ENCODE peak calls at places on chromosomes 1 and 21, in six cellular contexts. One of them, this sample, is unnamed.

GRCh38 chr1:224615861-224616760 is at the start of gene CNIH3:
- DNase-seq in AG04450: no peak
- DNase-seq in RWPE2: no peak
- DNase-seq in astrocyte of the spinal cord: peak
- DNase-seq in stomach: peak
- DNase-seq in BJ: no peak
- DNase-seq in this sample: peak

GRCh38 chr21:45747233-45747766 is 103.8 kb downstream of the PCBP3 start:
- DNase-seq in BJ: no peak
- DNase-seq in AG04450: no peak
- DNase-seq in RWPE2: no peak
- DNase-seq in astrocyte of the spinal cord: no peak
- DNase-seq in stomach: no peak
- DNase-seq in this sample: no peak

GRCh38 chr1:113479713-113480676 is 89.7 kb downstream of the MAGI3 start:
- DNase-seq in astrocyte of the spinal cord: peak
- DNase-seq in RWPE2: no peak
- DNase-seq in BJ: no peak
- DNase-seq in AG04450: no peak
- DNase-seq in stomach: no peak
- DNase-seq in this sample: no peak

GRCh38 chr1:109757936-109758786 is 5.6 kb downstream of the EPS8L3 start:
- DNase-seq in AG04450: no peak
- DNase-seq in BJ: no peak
- DNase-seq in RWPE2: peak
- DNase-seq in astrocyte of the spinal cord: no peak
- DNase-seq in stomach: no peak
- DNase-seq in this sample: no peak

GRCh38 chr1:155835548-155835947 is 21.5 kb downstream of the GON4L start:
- DNase-seq in AG04450: no peak
- DNase-seq in astrocyte of the spinal cord: no peak
- DNase-seq in RWPE2: no peak
- DNase-seq in stomach: no peak
- DNase-seq in BJ: no peak
- DNase-seq in this sample: no peak

GRCh38 chr1:215376544-215377264 is 190.4 kb upstream of the KCTD3 start:
- DNase-seq in astrocyte of the spinal cord: peak
- DNase-seq in AG04450: no peak
- DNase-seq in RWPE2: no peak
- DNase-seq in BJ: no peak
- DNase-seq in stomach: no peak
- DNase-seq in this sample: no peak

GRCh38 chr1:201184307-201184706 is 6.3 kb upstream of the IGFN1 start:
- DNase-seq in BJ: no peak
- DNase-seq in AG04450: no peak
- DNase-seq in RWPE2: no peak
- DNase-seq in stomach: no peak
- DNase-seq in astrocyte of the spinal cord: no peak
- DNase-seq in this sample: peak

GRCh38 chr1:28248273-28249012 is 10.9 kb upstream of the SESN2 start:
- DNase-seq in AG04450: peak
- DNase-seq in astrocyte of the spinal cord: peak
- DNase-seq in RWPE2: no peak
- DNase-seq in BJ: no peak
- DNase-seq in stomach: peak
- DNase-seq in this sample: peak

GRCh38 chr1:91876040-91876470 is 9.9 kb downstream of the TGFBR3 start:
- DNase-seq in astrocyte of the spinal cord: no peak
- DNase-seq in stomach: no peak
- DNase-seq in RWPE2: no peak
- DNase-seq in AG04450: no peak
- DNase-seq in BJ: no peak
- DNase-seq in this sample: no peak

GRCh38 chr1:2431095-2431494 is 18.7 kb upstream of the PEX10 start:
- DNase-seq in stomach: no peak
- DNase-seq in AG04450: no peak
- DNase-seq in RWPE2: no peak
- DNase-seq in astrocyte of the spinal cord: no peak
- DNase-seq in BJ: no peak
- DNase-seq in this sample: no peak

GRCh38 chr1:218772575-218772974 is 401.1 kb upstream of the LYPLAL1 start:
- DNase-seq in stomach: no peak
- DNase-seq in RWPE2: no peak
- DNase-seq in astrocyte of the spinal cord: peak
- DNase-seq in AG04450: peak
- DNase-seq in BJ: peak
- DNase-seq in this sample: peak

GRCh38 chr21:45013271-45013841 is 61.0 kb upstream of the ADARB1 start:
- DNase-seq in BJ: no peak
- DNase-seq in stomach: no peak
- DNase-seq in AG04450: no peak
- DNase-seq in RWPE2: no peak
- DNase-seq in astrocyte of the spinal cord: no peak
- DNase-seq in this sample: no peak

GRCh38 chr1:9822897-9823692 is 670 bp downstream of the CLSTN1 start:
- DNase-seq in AG04450: no peak
- DNase-seq in BJ: no peak
- DNase-seq in stomach: no peak
- DNase-seq in astrocyte of the spinal cord: no peak
- DNase-seq in RWPE2: peak
- DNase-seq in this sample: no peak

GRCh38 chr1:236425031-236425663 is 31.1 kb downstream of the EDARADD start:
- DNase-seq in BJ: no peak
- DNase-seq in astrocyte of the spinal cord: no peak
- DNase-seq in stomach: no peak
- DNase-seq in AG04450: no peak
- DNase-seq in RWPE2: no peak
- DNase-seq in this sample: no peak

GRCh38 chr1:77313491-77313890 is 31.7 kb downstream of the AK5 start:
- DNase-seq in BJ: no peak
- DNase-seq in astrocyte of the spinal cord: no peak
- DNase-seq in stomach: peak
- DNase-seq in AG04450: no peak
- DNase-seq in RWPE2: no peak
- DNase-seq in this sample: peak

GRCh38 chr1:111960971-111961370 is 28.5 kb downstream of the KCND3 start:
- DNase-seq in stomach: no peak
- DNase-seq in BJ: no peak
- DNase-seq in RWPE2: no peak
- DNase-seq in AG04450: no peak
- DNase-seq in astrocyte of the spinal cord: no peak
- DNase-seq in this sample: no peak

GRCh38 chr1:27992271-27992670 is 32.5 kb downstream of the XKR8 start:
- DNase-seq in AG04450: no peak
- DNase-seq in stomach: no peak
- DNase-seq in astrocyte of the spinal cord: no peak
- DNase-seq in RWPE2: no peak
- DNase-seq in BJ: no peak
- DNase-seq in this sample: no peak

GRCh38 chr1:212743901-212744475 is 44.3 kb upstream of the BATF3 start:
- DNase-seq in astrocyte of the spinal cord: no peak
- DNase-seq in stomach: no peak
- DNase-seq in RWPE2: no peak
- DNase-seq in BJ: no peak
- DNase-seq in AG04450: no peak
- DNase-seq in this sample: no peak

GRCh38 chr1:234893725-234894630 is 234.7 kb downstream of the TOMM20 start:
- DNase-seq in BJ: no peak
- DNase-seq in RWPE2: no peak
- DNase-seq in astrocyte of the spinal cord: peak
- DNase-seq in AG04450: no peak
- DNase-seq in stomach: peak
- DNase-seq in this sample: no peak

GRCh38 chr1:223479261-223479660 is 86.0 kb downstream of the CCDC185 start:
- DNase-seq in BJ: no peak
- DNase-seq in AG04450: no peak
- DNase-seq in RWPE2: no peak
- DNase-seq in astrocyte of the spinal cord: no peak
- DNase-seq in stomach: no peak
- DNase-seq in this sample: no peak

GRCh38 chr1:38482080-38482826 is 377.3 kb downstream of the RRAGC start:
- DNase-seq in BJ: no peak
- DNase-seq in RWPE2: no peak
- DNase-seq in astrocyte of the spinal cord: no peak
- DNase-seq in stomach: no peak
- DNase-seq in AG04450: no peak
- DNase-seq in this sample: no peak

GRCh38 chr1:227541796-227542152 is 21.6 kb upstream of the ZNF678 start:
- DNase-seq in astrocyte of the spinal cord: no peak
- DNase-seq in BJ: no peak
- DNase-seq in RWPE2: no peak
- DNase-seq in AG04450: no peak
- DNase-seq in stomach: no peak
- DNase-seq in this sample: no peak

GRCh38 chr21:39630191-39630591 is 17.5 kb downstream of the B3GALT5 start:
- DNase-seq in astrocyte of the spinal cord: peak
- DNase-seq in stomach: no peak
- DNase-seq in AG04450: no peak
- DNase-seq in RWPE2: no peak
- DNase-seq in BJ: no peak
- DNase-seq in this sample: peak

GRCh38 chr1:9086060-9086459 is 16.6 kb upstream of the SLC2A5 start:
- DNase-seq in AG04450: no peak
- DNase-seq in BJ: no peak
- DNase-seq in RWPE2: no peak
- DNase-seq in stomach: no peak
- DNase-seq in astrocyte of the spinal cord: no peak
- DNase-seq in this sample: no peak

GRCh38 chr1:29055160-29055559 is 68.5 kb downstream of the TMEM200B start:
- DNase-seq in astrocyte of the spinal cord: peak
- DNase-seq in BJ: no peak
- DNase-seq in RWPE2: no peak
- DNase-seq in stomach: no peak
- DNase-seq in AG04450: no peak
- DNase-seq in this sample: no peak

GRCh38 chr1:40820911-40821693 is 37.5 kb downstream of the KCNQ4 start:
- DNase-seq in astrocyte of the spinal cord: no peak
- DNase-seq in stomach: no peak
- DNase-seq in RWPE2: no peak
- DNase-seq in AG04450: no peak
- DNase-seq in BJ: no peak
- DNase-seq in this sample: no peak

GRCh38 chr1:153770812-153771211 is 4.4 kb upstream of the SLC27A3 start:
- DNase-seq in BJ: no peak
- DNase-seq in RWPE2: no peak
- DNase-seq in AG04450: no peak
- DNase-seq in astrocyte of the spinal cord: no peak
- DNase-seq in stomach: no peak
- DNase-seq in this sample: no peak

GRCh38 chr1:243253211-243253926 is 1.7 kb downstream of the CEP170 start:
- DNase-seq in BJ: no peak
- DNase-seq in stomach: no peak
- DNase-seq in RWPE2: no peak
- DNase-seq in AG04450: no peak
- DNase-seq in astrocyte of the spinal cord: no peak
- DNase-seq in this sample: no peak

GRCh38 chr1:177928194-177928593 is 41.7 kb downstream of the SEC16B start:
- DNase-seq in BJ: no peak
- DNase-seq in astrocyte of the spinal cord: peak
- DNase-seq in AG04450: no peak
- DNase-seq in stomach: no peak
- DNase-seq in RWPE2: no peak
- DNase-seq in this sample: no peak

GRCh38 chr1:23331713-23332112 is 12.4 kb downstream of the HNRNPR start:
- DNase-seq in BJ: no peak
- DNase-seq in RWPE2: no peak
- DNase-seq in astrocyte of the spinal cord: no peak
- DNase-seq in AG04450: no peak
- DNase-seq in stomach: no peak
- DNase-seq in this sample: no peak

DNA sequence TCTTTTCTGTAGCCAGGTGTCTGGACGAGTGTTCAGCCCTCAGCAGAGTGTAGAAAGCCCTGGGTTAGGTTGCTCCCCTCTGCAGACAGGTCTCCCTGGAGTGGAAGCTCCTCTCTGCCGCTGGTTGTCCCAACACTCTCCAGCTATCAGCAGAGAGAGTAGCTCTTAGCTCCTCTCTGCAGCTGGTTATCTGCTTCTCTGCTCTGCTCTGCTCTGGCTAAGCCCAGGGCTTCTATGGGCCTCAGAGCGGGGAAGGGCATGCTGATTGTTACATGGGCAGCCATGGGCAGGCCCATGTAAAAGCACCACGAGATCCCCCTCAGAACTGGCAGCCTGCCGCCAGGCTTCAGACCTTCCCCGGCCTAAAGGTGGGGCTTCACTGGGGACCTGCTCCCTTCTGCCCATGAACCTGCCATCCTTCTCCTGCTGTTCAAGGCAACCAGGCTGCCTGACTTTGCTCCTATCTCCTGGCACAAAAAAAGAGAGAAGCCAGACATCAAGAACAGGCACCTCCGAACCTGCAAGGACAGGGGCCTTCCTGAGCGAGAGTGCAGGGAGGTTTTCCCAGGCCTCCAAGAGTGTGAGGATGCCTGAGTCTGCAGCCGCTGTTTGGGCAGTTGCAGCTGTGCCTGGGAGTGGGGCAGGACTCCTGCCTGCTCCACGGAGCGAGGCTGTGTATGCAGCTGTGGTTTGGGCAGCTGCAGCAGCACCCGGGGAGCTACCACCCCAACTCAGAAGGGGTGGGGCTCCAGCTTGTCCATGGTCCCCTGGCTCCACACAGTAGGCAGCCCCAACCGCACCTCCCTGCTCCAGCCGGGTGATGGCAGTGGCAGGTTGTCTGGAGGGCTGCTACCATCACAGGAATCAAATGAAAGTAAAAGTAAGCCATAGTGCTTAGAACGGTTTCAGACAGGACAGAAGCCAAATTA is 973.7 kb downstream of the LTN1 start:
- DNase-seq in stomach: no peak
- DNase-seq in astrocyte of the spinal cord: no peak
- DNase-seq in RWPE2: no peak
- DNase-seq in BJ: no peak
- DNase-seq in AG04450: no peak
- DNase-seq in this sample: no peak
- TF ChIP-seq CTCF in stomach: no peak
- TF ChIP-seq CTCF in astrocyte of the spinal cord: peak
- TF ChIP-seq CTCF in RWPE2: no peak
- TF ChIP-seq CTCF in BJ: no peak
- TF ChIP-seq CTCF in AG04450: no peak
- TF ChIP-seq CTCF in this sample: no peak

GRCh38 chr1:19391596-19391981 is 79.5 kb downstream of the SLC66A1 start:
- DNase-seq in astrocyte of the spinal cord: no peak
- DNase-seq in AG04450: no peak
- DNase-seq in BJ: no peak
- DNase-seq in stomach: no peak
- DNase-seq in RWPE2: no peak
- DNase-seq in this sample: no peak
- H3K4me3 ChIP-seq in astrocyte of the spinal cord: no peak
- H3K4me3 ChIP-seq in AG04450: peak
- H3K4me3 ChIP-seq in BJ: peak
- H3K4me3 ChIP-seq in stomach: no peak
- H3K4me3 ChIP-seq in RWPE2: no peak
- H3K4me3 ChIP-seq in this sample: no peak

GRCh38 chr1:248807067-248807737 is 18.5 kb downstream of the SH3BP5L start:
- DNase-seq in astrocyte of the spinal cord: peak
- DNase-seq in AG04450: no peak
- DNase-seq in stomach: peak
- DNase-seq in BJ: no peak
- DNase-seq in RWPE2: no peak
- DNase-seq in this sample: no peak
- TF ChIP-seq CTCF in astrocyte of the spinal cord: peak
- TF ChIP-seq CTCF in AG04450: peak
- TF ChIP-seq CTCF in stomach: peak
- TF ChIP-seq CTCF in BJ: peak
- TF ChIP-seq CTCF in RWPE2: peak
- TF ChIP-seq CTCF in this sample: peak

GRCh38 chr1:11648732-11649158 is 5.5 kb downstream of the FBXO2 start:
- DNase-seq in RWPE2: no peak
- DNase-seq in stomach: peak
- DNase-seq in AG04450: no peak
- DNase-seq in astrocyte of the spinal cord: no peak
- DNase-seq in BJ: no peak
- DNase-seq in this sample: no peak
- H3K4me3 ChIP-seq in RWPE2: no peak
- H3K4me3 ChIP-seq in stomach: peak
- H3K4me3 ChIP-seq in AG04450: no peak
- H3K4me3 ChIP-seq in astrocyte of the spinal cord: no peak
- H3K4me3 ChIP-seq in BJ: no peak
- H3K4me3 ChIP-seq in this sample: no peak